ENCODE peak calls at places on chromosomes 3 and 15, in six cellular contexts. D is astrocyte, L is heart left ventricle, G is trophoblast cell, P is endodermal cell, B is stomach. A is an unnamed sample. For H3K4me1, the result is how much of the 10 kb centered on the place peaks cover.

GRCh38 chr15:68054658-68055223 is 626 bp downstream of the PIAS1 start:
- DNase-seq in L (peak), D (peak), B (peak), P (peak), G (peak), A (peak)

GRCh38 chr3:44099566-44100297 is 142.0 kb upstream of the TOPAZ1 start:
- DNase-seq in L (no peak), G (no peak), D (no peak), B (no peak), P (no peak), A (no peak)

GRCh38 chr3:125512135-125512920 is 7.7 kb downstream of the SNX4 start:
- DNase-seq in D (peak), G (peak), B (no peak), L (no peak), P (no peak), A (no peak)

GRCh38 chr3:62415312-62415791 is 42.0 kb upstream of the FEZF2 start:
- DNase-seq in L (no peak), D (no peak), G (no peak), B (no peak), P (peak), A (no peak)

GRCh38 chr3:48598323-48599076 is 3.4 kb upstream of the COL7A1 start:
- DNase-seq in G (peak), B (no peak), D (peak), P (no peak), L (peak), A (peak)

GRCh38 chr3:114320251-114320650 is 26.4 kb downstream of the TIGIT start:
- DNase-seq in P (no peak), D (peak), G (no peak), L (no peak), B (no peak), A (no peak)

GRCh38 chr3:175485436-175485835 is 626.3 kb downstream of the NAALADL2 start:
- DNase-seq in G (no peak), L (no peak), B (no peak), P (peak), D (no peak), A (no peak)

GRCh38 chr3:99703535-99703934 is 65.1 kb downstream of the COL8A1 start:
- DNase-seq in L (no peak), D (no peak), P (no peak), B (no peak), G (no peak), A (no peak)

GRCh38 chr3:157789162-157789561 is 285.9 kb upstream of the VEPH1 start:
- DNase-seq in P (no peak), L (no peak), B (no peak), G (no peak), D (peak), A (no peak)

GRCh38 chr3:56522374-56522773 is 34.6 kb upstream of the CCDC66 start:
- DNase-seq in P (no peak), L (no peak), B (no peak), G (no peak), D (no peak), A (no peak)

GRCh38 chr15:39181901-39182300 is 399.0 kb upstream of the THBS1 start:
- DNase-seq in D (no peak), L (no peak), G (no peak), B (no peak), P (no peak), A (no peak)

GRCh38 chr3:105365171-105365535 is 1.6 kb upstream of the ALCAM start:
- DNase-seq in P (no peak), L (no peak), B (no peak), G (no peak), D (no peak), A (peak)

GRCh38 chr3:192408007-192408655 is 319.2 kb downstream of the FGF12 start:
- DNase-seq in B (no peak), G (no peak), P (peak), L (peak), D (peak), A (no peak)

GRCh38 chr15:25450163-25450562 is 11.3 kb upstream of the UBE3A start:
- DNase-seq in P (no peak), G (no peak), L (no peak), B (no peak), D (no peak), A (no peak)

GRCh38 chr15:77749236-77749997 is 116.7 kb upstream of the LINGO1 start:
- DNase-seq in D (no peak), B (no peak), G (no peak), P (peak), L (no peak), A (no peak)

GRCh38 chr15:23823508-23823907 is 136.4 kb upstream of the NDN start:
- DNase-seq in D (no peak), G (no peak), P (peak), B (no peak), L (no peak), A (peak)

GRCh38 chr3:26078539-26078938 is 288.6 kb downstream of the OXSM start:
- DNase-seq in G (no peak), D (no peak), P (no peak), L (no peak), B (no peak), A (no peak)

GRCh38 chr15:66852064-66852905 is 150.2 kb downstream of the SMAD6 start:
- DNase-seq in G (no peak), B (peak), D (no peak), L (no peak), P (peak), A (no peak)

GRCh38 chr15:55969582-55969981 is 23.8 kb downstream of the NEDD4 start:
- DNase-seq in D (no peak), G (peak), B (no peak), L (no peak), P (no peak), A (no peak)

GRCh38 chr3:55549172-55549571 is 62.1 kb upstream of the WNT5A start:
- DNase-seq in B (no peak), L (no peak), D (no peak), G (no peak), P (no peak), A (no peak)

GRCh38 chr3:122322095-122323075 is 2.7 kb upstream of the CSTA start:
- DNase-seq in D (no peak), G (no peak), L (no peak), B (no peak), P (no peak), A (no peak)

GRCh38 chr15:51526955-51527354 is 95.6 kb downstream of the DMXL2 start:
- DNase-seq in B (no peak), G (no peak), L (no peak), D (no peak), P (no peak), A (no peak)

GRCh38 chr3:23612296-23612891 is 193.4 kb upstream of the UBE2E1 start:
- DNase-seq in P (peak), B (no peak), G (no peak), L (peak), D (peak), A (no peak)

GRCh38 chr15:74042603-74043424 is 39.5 kb downstream of the GOLGA6A start:
- DNase-seq in P (no peak), B (no peak), L (no peak), G (no peak), D (no peak), A (no peak)

GRCh38 chr3:177144922-177145321 is 52.4 kb downstream of the TBL1XR1 start:
- DNase-seq in L (no peak), B (no peak), P (no peak), D (no peak), G (peak), A (no peak)

GRCh38 chr3:100957407-100958100 is 35.7 kb downstream of the ABI3BP start:
- DNase-seq in G (no peak), L (no peak), P (no peak), B (no peak), D (peak), A (no peak)

GRCh38 chr3:120039642-120040610 is 54.3 kb downstream of the GSK3B start:
- DNase-seq in L (no peak), B (no peak), G (peak), P (peak), D (peak), A (no peak)

GRCh38 chr3:39407773-39408492 is 1.4 kb downstream of the RPSA start:
- DNase-seq in L (no peak), B (no peak), G (no peak), P (no peak), D (no peak), A (no peak)

GRCh38 chr3:48215876-48216275 is 7.4 kb upstream of the CAMP start:
- DNase-seq in L (peak), G (no peak), D (no peak), P (no peak), B (peak), A (no peak)

GRCh38 chr3:63966871-63967270 is 54.7 kb upstream of the SCAANT1 start:
- DNase-seq in P (no peak), G (no peak), L (no peak), D (no peak), B (no peak), A (no peak)

GRCh38 chr3:119181765-119182164 is 8.4 kb downstream of the UPK1B start:
- DNase-seq in L (no peak), B (peak), P (no peak), D (peak), G (peak), A (peak)

GRCh38 chr3:136920904-136921649 is 36.7 kb upstream of the IL20RB start:
- DNase-seq in B (no peak), P (no peak), D (no peak), G (no peak), L (no peak), A (no peak)

GRCh38 chr3:136913168-136913567 is 44.6 kb upstream of the IL20RB start:
- DNase-seq in G (no peak), P (no peak), D (no peak), B (no peak), L (no peak), A (no peak)

GRCh38 chr3:136914739-136915138 is 43.0 kb upstream of the IL20RB start:
- DNase-seq in L (no peak), G (no peak), D (no peak), P (no peak), B (no peak), A (no peak)

GRCh38 chr3:136919799-136920580 is 37.8 kb upstream of the IL20RB start:
- DNase-seq in L (no peak), P (no peak), D (peak), G (no peak), B (no peak), A (no peak)

DNA sequence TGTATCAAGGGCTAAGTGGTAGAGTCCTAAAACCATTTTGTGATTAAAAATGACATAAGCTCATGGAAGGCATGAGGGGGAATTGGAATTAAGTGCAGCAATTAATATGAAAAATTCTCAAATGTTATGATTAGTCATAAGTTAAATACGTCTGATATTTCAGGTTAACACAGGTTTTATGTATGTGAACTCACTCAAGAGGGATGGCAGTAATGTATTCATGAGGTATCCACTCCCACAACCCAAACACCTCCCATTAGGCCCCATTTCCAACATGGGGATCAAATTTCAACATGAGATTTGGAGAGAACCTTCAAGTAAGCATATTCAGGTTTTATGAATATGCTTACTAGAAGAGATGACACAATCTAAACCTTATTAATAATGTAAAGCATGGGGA is 41.6 kb upstream of the IL20RB start:
- DNase-seq in D (no peak), L (no peak), G (no peak), P (no peak), B (no peak), A (no peak)
- H3K4me1 ChIP-seq in D (under half), L (under half), G (under half), P (under half), B (under half), A (under half)

GRCh38 chr3:134311265-134311664 is 60.6 kb upstream of the RYK start:
- DNase-seq in G (peak), P (no peak), L (no peak), B (no peak), D (peak), A (no peak)

GRCh38 chr3:134312072-134312872 is 61.6 kb upstream of the RYK start:
- DNase-seq in G (peak), L (peak), P (peak), B (peak), D (peak), A (peak)

GRCh38 chr3:134309987-134310700 is 59.5 kb upstream of the RYK start:
- DNase-seq in D (no peak), P (no peak), G (peak), B (no peak), L (no peak), A (peak)

GRCh38 chr3:134312873-134313838 is 61.1 kb downstream of the AMOTL2 start:
- DNase-seq in D (peak), L (peak), G (peak), P (peak), B (peak), A (peak)

DNA sequence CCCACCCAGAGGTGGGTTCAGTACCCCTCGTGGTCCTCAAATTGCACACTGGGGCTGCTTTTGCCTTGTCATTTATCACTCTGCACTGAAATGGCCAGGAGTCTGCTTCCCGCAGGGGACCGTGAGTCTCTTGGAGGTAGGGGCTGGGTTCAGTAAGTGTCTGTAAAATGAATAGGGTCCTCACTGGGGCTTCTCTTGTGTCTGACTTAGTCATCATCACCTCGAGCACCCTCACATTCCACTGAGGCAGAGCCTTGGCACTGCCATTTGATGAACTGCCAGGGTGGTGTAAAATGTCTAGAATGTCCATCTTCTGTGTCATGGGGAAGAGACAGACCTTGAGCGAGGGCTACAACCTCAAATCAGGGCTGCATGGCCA is 61.0 kb upstream of the RYK start:
- DNase-seq in P (no peak), L (no peak), D (no peak), G (no peak), B (no peak), A (no peak)
- H3K4me1 ChIP-seq in P (under half), L (half or more), D (half or more), G (under half), B (half or more), A (half or more)

GRCh38 chr3:179182892-179183291 is 34.7 kb downstream of the PIK3CA start:
- DNase-seq in P (no peak), D (no peak), B (no peak), G (no peak), L (no peak), A (no peak)
- H3K4me1 ChIP-seq in P (under half), D (under half), B (half or more), G (under half), L (half or more), A (under half)

GRCh38 chr3:12922881-12923431 is 81.6 kb upstream of the RPL32 start:
- DNase-seq in P (no peak), L (no peak), D (no peak), G (no peak), B (no peak), A (no peak)
- H3K4me1 ChIP-seq in P (under half), L (half or more), D (under half), G (under half), B (under half), A (under half)

DNA sequence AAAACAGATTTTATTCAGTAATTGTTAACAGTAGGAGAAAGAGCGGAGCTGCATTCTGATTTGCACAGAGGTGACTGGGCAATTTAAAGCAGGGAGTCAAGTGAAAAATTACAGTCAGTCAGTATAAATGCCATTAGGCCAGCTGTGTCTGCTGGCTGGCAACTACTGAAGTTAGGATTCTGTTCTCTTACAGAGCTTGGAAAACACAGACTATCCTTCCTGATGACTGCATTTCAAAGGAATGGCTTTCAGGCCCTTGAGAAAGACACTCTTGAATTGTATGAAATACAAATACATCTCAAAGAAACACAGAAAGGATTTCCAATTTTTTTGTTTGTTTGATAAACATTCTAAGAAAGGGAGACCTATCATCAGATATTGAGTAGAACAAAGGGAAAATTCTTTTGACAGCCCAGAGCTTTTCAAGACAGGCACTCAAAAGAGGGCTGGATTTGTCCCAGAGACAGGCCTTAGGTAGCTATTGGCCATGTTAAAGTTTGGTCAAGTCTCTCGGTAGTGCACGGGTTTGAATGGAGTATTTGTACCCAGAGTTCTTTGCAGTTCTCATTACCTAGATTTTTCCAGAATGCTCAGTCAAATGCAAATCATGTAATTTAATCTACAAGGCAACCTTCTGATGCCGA is 551.2 kb upstream of the CCDC54 start:
- DNase-seq in D (peak), B (no peak), G (peak), L (no peak), P (no peak), A (no peak)
- H3K4me1 ChIP-seq in D (under half), B (under half), G (under half), L (under half), P (under half), A (under half)

DNA sequence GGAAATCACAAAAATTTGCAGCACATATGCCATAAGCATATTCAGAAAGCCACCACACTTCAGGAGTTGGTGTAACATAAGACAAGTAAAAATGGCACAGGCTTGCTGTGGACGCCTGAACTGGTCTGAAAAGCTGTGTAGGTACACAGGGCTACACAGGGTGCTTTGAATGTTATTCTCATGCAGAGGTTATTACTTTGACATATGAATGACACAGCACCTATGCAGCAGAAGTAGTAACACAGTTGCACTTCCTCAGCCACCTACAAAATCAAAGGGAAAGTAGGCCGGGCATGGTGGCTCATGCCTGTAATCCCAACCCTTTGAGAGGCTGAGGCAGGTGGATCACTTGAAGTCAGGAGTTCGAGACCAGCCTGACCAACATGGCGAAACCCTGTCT is 54.5 kb downstream of the OSBPL10 start:
- DNase-seq in D (no peak), B (no peak), G (no peak), P (no peak), L (no peak), A (no peak)
- H3K4me1 ChIP-seq in D (under half), B (under half), G (under half), P (under half), L (under half), A (under half)

A was measured in PC-9.